ENCODE peak calls at places on chromosomes 12 and 14, in four cellular contexts. C is colonic mucosa, R is neural progenitor cell, B is right lobe of liver. X is an unnamed sample.
A peak's percentile ranks its signal among the peaks of the same experiment; 100 is the strongest.

GRCh38 chr12:6106208-6106607 is 18.3 kb downstream of the VWF start:
- DNase-seq in C (no peak), R (no peak), B (no peak), X (no peak)

GRCh38 chr14:60509438-60510253 is 700 bp downstream of the SIX6 start:
- DNase-seq in C (no peak), R (peak; percentile 68), B (no peak), X (no peak)

GRCh38 chr14:92310776-92311375 is 12.1 kb upstream of the SLC24A4 start:
- DNase-seq in C (no peak), R (no peak), B (no peak), X (no peak)

GRCh38 chr14:49196327-49196726 is 389.9 kb downstream of the RPS29 start:
- DNase-seq in C (no peak), R (no peak), B (no peak), X (no peak)

GRCh38 chr14:85214471-85214870 is 315.5 kb upstream of the FLRT2 start:
- DNase-seq in C (no peak), R (no peak), B (no peak), X (no peak)

GRCh38 chr14:90534091-90534837 is 137.4 kb downstream of the CALM1 start:
- DNase-seq in C (no peak), R (no peak), B (no peak), X (no peak)

GRCh38 chr12:70745066-70745465 is 107.8 kb upstream of the PTPRB start:
- DNase-seq in C (no peak), R (no peak), B (no peak), X (no peak)

GRCh38 chr14:36820901-36821300 is 159.2 kb downstream of the PAX9 start:
- DNase-seq in C (no peak), R (no peak), B (no peak), X (no peak)

GRCh38 chr12:70543444-70543843 is 93.8 kb downstream of the PTPRB start:
- DNase-seq in C (no peak), R (no peak), B (no peak), X (no peak)

GRCh38 chr12:4829161-4829792 is 80.4 kb upstream of the KCNA1 start:
- DNase-seq in C (no peak), R (no peak), B (no peak), X (no peak)

GRCh38 chr12:101920906-101921305 is 43.5 kb downstream of the DRAM1 start:
- DNase-seq in C (no peak), R (no peak), B (no peak), X (no peak)

GRCh38 chr12:109972821-109973220 is 23.3 kb downstream of the GIT2 start:
- DNase-seq in C (no peak), R (no peak), B (no peak), X (no peak)

GRCh38 chr12:47004634-47005033 is 74.8 kb upstream of the PCED1B start:
- DNase-seq in C (no peak), R (no peak), B (peak; percentile 91), X (no peak)

GRCh38 chr12:93365616-93366015 is 12.1 kb upstream of the NUDT4 start:
- DNase-seq in C (no peak), R (no peak), B (no peak), X (no peak)

GRCh38 chr12:122834921-122835692 is at the start of gene HIP1R:
- DNase-seq in C (peak; percentile 74), R (peak; percentile 82), B (peak; percentile 77), X (no peak)

GRCh38 chr14:105499256-105500035 is 8.4 kb downstream of the TEDC1 start:
- DNase-seq in C (no peak), R (no peak), B (no peak), X (peak; percentile 11)

GRCh38 chr14:44812672-44813071 is 149.1 kb downstream of the KLHL28 start:
- DNase-seq in C (no peak), R (no peak), B (no peak), X (no peak)

GRCh38 chr12:39006286-39006685 is 100.9 kb upstream of the CPNE8 start:
- DNase-seq in C (no peak), R (no peak), B (no peak), X (no peak)

GRCh38 chr12:65908147-65908546 is 83.9 kb downstream of the HMGA2 start:
- DNase-seq in C (no peak), R (no peak), B (no peak), X (no peak)

GRCh38 chr12:57461326-57461903 is 1.8 kb downstream of the GLI1 start:
- DNase-seq in C (peak; percentile 74), R (peak; percentile 87), B (no peak), X (no peak)

GRCh38 chr14:100278702-100279101 is 27.5 kb downstream of the SLC25A29 start:
- DNase-seq in C (no peak), R (no peak), B (no peak), X (no peak)
- TF ChIP-seq CTCF in C (no peak), R (no peak), B (no peak), X (no peak)

GRCh38 chr14:102417646-102418045 is 54.9 kb downstream of the TECPR2 start:
- DNase-seq in C (no peak), R (no peak), B (no peak), X (no peak)

GRCh38 chr14:102418169-102418852 is 55.6 kb downstream of the TECPR2 start:
- DNase-seq in C (no peak), R (no peak), B (no peak), X (no peak)

GRCh38 chr14:102419276-102419675 is 56.5 kb downstream of the TECPR2 start:
- DNase-seq in C (no peak), R (no peak), B (no peak), X (no peak)

GRCh38 chr14:102419716-102420115 is 57.0 kb downstream of the TECPR2 start:
- DNase-seq in C (no peak), R (no peak), B (no peak), X (no peak)

GRCh38 chr14:102418853-102419240 is 56.1 kb downstream of the TECPR2 start:
- DNase-seq in C (no peak), R (no peak), B (no peak), X (no peak)
- TF ChIP-seq CTCF in C (no peak), R (no peak), B (no peak), X (no peak)

DNA sequence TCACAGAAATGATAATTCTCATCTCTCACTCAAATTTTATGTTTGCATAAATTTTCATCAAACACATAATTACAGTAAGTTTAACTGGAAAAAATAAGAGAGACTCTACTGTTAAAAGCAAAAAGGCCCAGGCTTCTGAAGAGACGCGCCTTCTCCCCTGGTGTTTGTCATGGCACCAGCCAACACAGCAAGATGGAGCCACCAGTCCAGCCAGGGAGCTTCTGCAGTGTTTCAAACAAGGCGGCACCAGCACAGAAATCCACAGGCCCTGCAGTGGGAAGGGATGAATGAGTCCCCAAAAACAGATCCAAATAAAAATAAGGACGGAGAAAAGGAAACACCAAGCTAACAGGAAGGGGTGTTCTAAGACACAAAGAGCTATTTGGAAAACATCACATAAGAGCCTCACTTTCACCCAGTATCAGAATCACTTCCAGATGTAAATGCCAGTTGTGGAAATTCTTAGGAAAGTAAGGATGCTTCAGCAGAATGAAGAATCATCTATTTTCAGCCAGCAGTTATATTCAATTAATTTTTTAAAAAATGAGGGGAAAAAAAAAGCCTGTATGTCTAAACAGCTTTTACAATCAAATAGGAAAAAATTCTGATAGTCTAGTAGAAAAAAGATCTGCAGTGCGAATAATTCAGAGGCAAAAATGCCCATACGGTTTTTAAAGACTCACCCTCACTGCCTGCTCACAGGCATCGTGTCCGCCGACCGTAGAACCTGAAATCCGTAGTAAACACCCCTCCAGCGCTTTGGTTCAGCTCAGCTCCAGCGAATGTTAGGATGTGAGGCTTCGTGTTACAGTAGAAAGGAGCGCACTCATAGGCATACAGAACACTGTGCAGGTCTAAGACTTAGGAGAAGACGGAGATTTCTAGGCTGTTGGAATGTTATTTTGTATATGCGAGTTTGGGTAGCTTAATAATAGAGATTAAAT is 25.2 kb downstream of the SFSWAP start:
- DNase-seq in C (no peak), R (no peak), B (no peak), X (no peak)
- TF ChIP-seq CTCF in C (no peak), R (no peak), B (no peak), X (no peak)

GRCh38 chr14:62667515-62667914 is 377.7 kb downstream of the KCNH5 start:
- DNase-seq in C (no peak), R (no peak), B (no peak), X (no peak)
- TF ChIP-seq CTCF in C (no peak), R (no peak), B (no peak), X (no peak)

DNA sequence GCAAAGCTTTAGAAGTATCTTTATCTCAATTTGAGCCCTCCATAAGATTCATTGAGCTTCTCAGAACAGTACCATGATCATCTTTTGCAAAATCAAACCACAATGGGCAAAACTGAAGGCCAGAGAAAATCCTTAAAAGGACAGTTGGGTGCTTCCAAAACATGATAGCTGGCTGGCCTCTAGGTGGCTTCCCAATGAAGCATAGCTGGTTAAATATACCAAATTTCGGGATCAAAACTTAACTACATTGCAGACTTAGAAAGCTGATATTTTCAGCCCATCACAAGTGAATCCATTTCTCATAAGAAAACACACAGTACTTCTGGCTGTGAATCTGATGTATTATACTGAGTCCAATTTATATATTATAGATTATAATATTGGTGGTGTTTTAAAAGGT is 15.3 kb upstream of the PIK3C2G start:
- DNase-seq in C (no peak), R (no peak), B (no peak), X (no peak)
- TF ChIP-seq CTCF in C (no peak), R (peak; percentile 38), B (peak; percentile 21), X (no peak)

GRCh38 chr12:19181666-19182426 is 52.3 kb downstream of the PLEKHA5 start:
- DNase-seq in C (no peak), R (no peak), B (no peak), X (no peak)
- TF ChIP-seq CTCF in C (no peak), R (peak; percentile 12), B (peak; percentile 21), X (no peak)

GRCh38 chr12:72264548-72265175 is 7.5 kb upstream of the TRHDE start:
- DNase-seq in C (no peak), R (peak; percentile 22), B (no peak), X (no peak)
- TF ChIP-seq CTCF in C (no peak), R (peak; percentile 65), B (peak; percentile 45), X (no peak)

DNA sequence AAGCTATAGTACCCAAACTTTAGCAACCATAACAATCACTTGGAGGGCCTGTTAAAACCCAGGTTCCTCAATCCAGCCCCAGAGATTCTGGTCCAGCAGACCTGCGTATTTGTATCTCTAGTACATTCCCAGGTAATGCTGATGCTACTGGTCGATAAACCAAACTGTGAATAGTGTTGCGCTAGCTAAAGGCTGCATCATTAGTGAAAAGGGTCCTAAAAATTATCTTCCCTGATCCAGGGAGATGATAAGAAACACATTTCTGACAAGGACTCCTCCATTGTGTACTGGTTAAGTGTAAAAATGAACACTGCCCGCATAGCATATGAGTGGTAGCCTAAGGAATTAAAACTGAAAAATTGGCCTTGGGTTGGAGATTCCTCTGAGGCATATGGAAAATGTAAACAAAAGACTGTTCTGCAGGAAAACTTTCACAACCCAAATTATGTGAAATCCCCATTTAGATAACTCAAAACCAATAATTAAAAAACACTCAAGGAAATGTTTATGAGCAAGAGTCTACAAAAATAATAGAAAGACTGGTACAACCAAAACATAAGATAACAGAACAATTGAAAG is 322.7 kb downstream of the CEP128 start:
- DNase-seq in C (no peak), R (no peak), B (no peak), X (no peak)
- TF ChIP-seq CTCF in C (no peak), R (no peak), B (no peak), X (no peak)

GRCh38 chr12:112536367-112536730 is 117.6 kb downstream of the PTPN11 start:
- DNase-seq in C (no peak), R (no peak), B (no peak), X (no peak)

GRCh38 chr12:112540021-112540420 is 121.3 kb downstream of the PTPN11 start:
- DNase-seq in C (no peak), R (no peak), B (no peak), X (no peak)

GRCh38 chr12:112537710-112538396 is 119.1 kb downstream of the PTPN11 start:
- DNase-seq in C (no peak), R (peak; percentile 29), B (no peak), X (no peak)

GRCh38 chr12:112538740-112539139 is 120.0 kb downstream of the PTPN11 start:
- DNase-seq in C (no peak), R (no peak), B (no peak), X (no peak)

GRCh38 chr12:112539221-112539620 is 120.5 kb downstream of the PTPN11 start:
- DNase-seq in C (no peak), R (no peak), B (no peak), X (no peak)
- TF ChIP-seq CTCF in C (no peak), R (peak; percentile 6), B (peak; percentile 5), X (no peak)